ENCODE peak calls at places on chromosome 1, in eight cellular contexts. Y is body of pancreas, L is astrocyte of the spinal cord, P is WERI-Rb-1, I is Panc1, D is dorsolateral prefrontal cortex, F is mesothelial cell of epicardium, T is heart left ventricle. Z is an unnamed sample.

GRCh38 chr1:10663668-10664035 is 132.8 kb downstream of the CASZ1 start:
- DNase-seq in T (peak; percentile 65), D (peak; percentile 74), P (peak; percentile 84), I (no peak), L (no peak), F (peak; percentile 46), Y (peak; percentile 39), Z (no peak)

GRCh38 chr1:227940791-227941241 is 6.9 kb downstream of the WNT9A start:
- DNase-seq in D (peak; percentile 24), F (peak; percentile 19), Y (no peak), P (no peak), I (no peak), T (peak; percentile 13), L (no peak), Z (no peak)

GRCh38 chr1:109790735-109791494 is 27.2 kb upstream of the EPS8L3 start:
- DNase-seq in L (no peak), Y (no peak), P (peak; percentile 32), F (no peak), I (no peak), T (peak; percentile 68), D (peak; percentile 42), Z (no peak)

GRCh38 chr1:167492509-167492910 is 25.8 kb downstream of the CD247 start:
- DNase-seq in L (no peak), I (no peak), F (no peak), D (no peak), P (no peak), T (no peak), Y (no peak), Z (no peak)

GRCh38 chr1:1185101-1185765 is 11.6 kb downstream of the TTLL10 start:
- DNase-seq in D (peak; percentile 62), F (no peak), T (no peak), P (no peak), L (no peak), Y (no peak), I (no peak), Z (no peak)

GRCh38 chr1:200296091-200296661 is 113.7 kb downstream of the ZNF281 start:
- DNase-seq in D (no peak), P (no peak), Y (no peak), L (no peak), F (no peak), I (no peak), T (no peak), Z (no peak)

GRCh38 chr1:167625040-167625823 is 4.8 kb upstream of the RCSD1 start:
- DNase-seq in T (no peak), P (no peak), F (no peak), I (no peak), L (no peak), D (no peak), Y (no peak), Z (no peak)

GRCh38 chr1:113976609-113977278 is 2.5 kb upstream of the OLFML3 start:
- DNase-seq in D (no peak), F (no peak), T (no peak), P (peak; percentile 71), L (peak; percentile 67), Y (no peak), I (no peak), Z (no peak)

GRCh38 chr1:66731462-66731861 is 20.8 kb upstream of the DYNLT5 start:
- DNase-seq in L (no peak), D (no peak), I (no peak), F (no peak), T (no peak), P (no peak), Y (no peak), Z (no peak)

GRCh38 chr1:43266881-43267280 is 2.9 kb upstream of the TMEM125 start:
- DNase-seq in T (no peak), I (no peak), Y (no peak), L (no peak), P (no peak), D (no peak), F (no peak), Z (no peak)
- TF ChIP-seq CTCF in T (no peak), I (no peak), Y (no peak), L (no peak), P (no peak), D (no peak), F (no peak), Z (no peak)

GRCh38 chr1:202005958-202006357 is 4.4 kb upstream of the ELF3 start:
- DNase-seq in L (peak; percentile 12), D (no peak), F (no peak), T (no peak), P (no peak), I (no peak), Y (no peak), Z (no peak)
- TF ChIP-seq CTCF in L (peak; percentile 43), D (peak; percentile 21), F (peak; percentile 51), T (peak; percentile 44), P (peak; percentile 31), I (peak; percentile 73), Y (peak; percentile 33), Z (peak; percentile 30)

GRCh38 chr1:8519167-8519566 is 201.3 kb downstream of the SLC45A1 start:
- DNase-seq in D (no peak), I (no peak), Y (no peak), T (no peak), L (no peak), F (no peak), P (no peak), Z (no peak)

GRCh38 chr1:8517579-8518489 is 199.9 kb downstream of the SLC45A1 start:
- DNase-seq in T (no peak), L (peak; percentile 58), I (no peak), F (no peak), P (peak; percentile 66), Y (no peak), D (no peak), Z (no peak)

GRCh38 chr1:8516793-8517556 is 199.1 kb downstream of the SLC45A1 start:
- DNase-seq in L (no peak), F (no peak), I (no peak), Y (no peak), D (no peak), T (no peak), P (peak; percentile 87), Z (no peak)

GRCh38 chr1:8520483-8520966 is 202.6 kb downstream of the SLC45A1 start:
- DNase-seq in T (no peak), L (peak; percentile 53), F (no peak), P (no peak), Y (no peak), D (no peak), I (no peak), Z (no peak)

DNA sequence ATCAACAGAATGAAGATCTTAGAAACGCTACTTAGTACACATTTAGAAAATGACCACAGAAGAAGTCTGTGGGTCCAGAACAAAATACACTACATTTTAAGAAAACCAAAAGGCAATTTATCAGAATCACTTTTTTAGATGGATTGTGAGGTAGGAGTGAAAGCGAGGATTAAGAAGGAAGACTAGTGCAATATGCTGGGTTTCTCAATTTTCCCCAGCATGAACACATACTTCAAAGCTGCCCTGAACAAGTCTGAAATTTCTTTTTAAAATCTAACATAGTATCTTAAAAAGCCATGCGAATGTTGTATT is 200.5 kb downstream of the SLC45A1 start:
- DNase-seq in L (no peak), D (no peak), I (no peak), P (no peak), T (no peak), F (no peak), Y (no peak), Z (no peak)
- TF ChIP-seq CTCF in L (no peak), D (no peak), I (no peak), P (no peak), T (no peak), F (no peak), Y (no peak), Z (no peak)

GRCh38 chr1:160416369-160416768 is 16.0 kb downstream of the VANGL2 start:
- DNase-seq in P (peak; percentile 75), Y (no peak), T (no peak), F (no peak), L (peak; percentile 49), I (no peak), D (no peak), Z (peak; percentile 28)
- TF ChIP-seq CTCF in P (peak; percentile 86), Y (no peak), T (peak; percentile 23), F (no peak), L (peak; percentile 69), I (no peak), D (no peak), Z (peak; percentile 58)

Z was measured in D721Med.